ENCODE peak calls at places on chromosomes 12 and 14, in eight cellular contexts. D, M, A, T, V, J, X and W are unnamed samples.

GRCh38 chr14:96039633-96040311 is 610 bp downstream of the C14orf132 start:
- DNase-seq in D (no peak), M (peak; percentile 21), A (no peak), T (peak; percentile 57), V (peak; percentile 21), J (no peak), X (peak; percentile 62), W (peak; percentile 31)

GRCh38 chr14:72891666-72892102 is 2.2 kb downstream of the DPF3 start:
- DNase-seq in D (no peak), M (no peak), A (no peak), T (no peak), V (no peak), J (no peak), X (no peak), W (no peak)

GRCh38 chr12:92561543-92561899 is 141.3 kb upstream of the PLEKHG7 start:
- DNase-seq in D (no peak), M (no peak), A (no peak), T (no peak), V (peak; percentile 40), J (no peak), X (no peak), W (peak; percentile 77)

GRCh38 chr12:114319422-114319821 is 86.5 kb downstream of the TBX5 start:
- DNase-seq in D (no peak), M (no peak), A (no peak), T (no peak), V (no peak), J (no peak), X (no peak), W (no peak)

GRCh38 chr14:40058916-40059897 is 627.0 kb upstream of the FBXO33 start:
- DNase-seq in D (no peak), M (no peak), A (no peak), T (no peak), V (no peak), J (no peak), X (no peak), W (no peak)

GRCh38 chr12:113857371-113857770 is 108.8 kb downstream of the RBM19 start:
- DNase-seq in D (no peak), M (no peak), A (no peak), T (peak; percentile 57), V (no peak), J (no peak), X (no peak), W (no peak)

GRCh38 chr14:48963231-48963630 is 622.9 kb downstream of the RPS29 start:
- DNase-seq in D (no peak), M (no peak), A (no peak), T (no peak), V (no peak), J (no peak), X (no peak), W (no peak)

GRCh38 chr14:58151264-58151700 is 731 bp downstream of the ARMH4 start:
- DNase-seq in D (peak; percentile 3), M (no peak), A (no peak), T (no peak), V (no peak), J (no peak), X (no peak), W (no peak)

GRCh38 chr12:91984571-91984970 is 161.1 kb downstream of the BTG1 start:
- DNase-seq in D (no peak), M (no peak), A (no peak), T (no peak), V (no peak), J (no peak), X (no peak), W (peak; percentile 5)

GRCh38 chr14:67241416-67242362 is at the start of gene PALS1:
- DNase-seq in D (peak; percentile 49), M (peak; percentile 67), A (peak; percentile 20), T (no peak), V (no peak), J (no peak), X (no peak), W (peak; percentile 70)

GRCh38 chr12:124786065-124786964 is 77.3 kb downstream of the SCARB1 start:
- DNase-seq in D (no peak), M (no peak), A (no peak), T (peak; percentile 11), V (peak; percentile 49), J (peak; percentile 87), X (peak; percentile 83), W (no peak)

GRCh38 chr14:101843665-101844064 is 82.2 kb downstream of the PPP2R5C start:
- DNase-seq in D (peak; percentile 9), M (peak; percentile 83), A (peak; percentile 58), T (no peak), V (no peak), J (no peak), X (no peak), W (no peak)

GRCh38 chr12:79143803-79144202 is 279.2 kb downstream of the SYT1 start:
- DNase-seq in D (no peak), M (no peak), A (no peak), T (peak; percentile 16), V (no peak), J (peak; percentile 77), X (no peak), W (no peak)

GRCh38 chr12:123958876-123959275 is 13.8 kb downstream of the CCDC92 start:
- DNase-seq in D (no peak), M (no peak), A (no peak), T (no peak), V (no peak), J (no peak), X (no peak), W (no peak)

GRCh38 chr12:105257321-105257728 is 21.4 kb upstream of the APPL2 start:
- DNase-seq in D (no peak), M (no peak), A (no peak), T (no peak), V (no peak), J (no peak), X (no peak), W (no peak)

GRCh38 chr14:88522393-88522792 is 32.4 kb downstream of the PTPN21 start:
- DNase-seq in D (no peak), M (no peak), A (no peak), T (no peak), V (no peak), J (no peak), X (no peak), W (no peak)

GRCh38 chr12:13211191-13211858 is 14.8 kb downstream of the EMP1 start:
- DNase-seq in D (no peak), M (peak; percentile 72), A (no peak), T (no peak), V (no peak), J (no peak), X (no peak), W (no peak)

GRCh38 chr12:52195065-52195730 is 3.4 kb upstream of the KRT80 start:
- DNase-seq in D (no peak), M (peak; percentile 43), A (no peak), T (no peak), V (no peak), J (no peak), X (no peak), W (no peak)

GRCh38 chr12:50572275-50572674 is 67.5 kb downstream of the DIP2B start:
- DNase-seq in D (no peak), M (no peak), A (no peak), T (no peak), V (no peak), J (no peak), X (no peak), W (no peak)

GRCh38 chr12:89350661-89351488 is 1.4 kb downstream of the DUSP6 start:
- DNase-seq in D (no peak), M (peak; percentile 28), A (no peak), T (peak; percentile 36), V (peak; percentile 35), J (no peak), X (peak; percentile 70), W (peak; percentile 16)

GRCh38 chr12:82638324-82638723 is 48.4 kb upstream of the TMTC2 start:
- DNase-seq in D (no peak), M (no peak), A (no peak), T (no peak), V (no peak), J (no peak), X (no peak), W (no peak)

GRCh38 chr12:50597200-50598195 is 92.7 kb downstream of the DIP2B start:
- DNase-seq in D (peak; percentile 14), M (peak; percentile 76), A (peak; percentile 18), T (no peak), V (no peak), J (no peak), X (no peak), W (no peak)

GRCh38 chr12:120007272-120007671 is 18.2 kb downstream of the BICDL1 start:
- DNase-seq in D (no peak), M (peak; percentile 85), A (peak; percentile 71), T (no peak), V (no peak), J (no peak), X (no peak), W (no peak)